ENCODE peak calls at places on chromosomes 4 and X, in four cellular contexts. One of them, this sample, is unnamed.

GRCh38 chrX:136030357-136031225 is 45.4 kb downstream of the SLC9A6 start:
- DNase-seq in OCI-LY7: no peak
- DNase-seq in IMR-90: peak; percentile 76
- DNase-seq in breast epithelium: no peak
- DNase-seq in this sample: no peak

GRCh38 chr4:114728426-114728825 is 129.8 kb downstream of the UGT8 start:
- DNase-seq in IMR-90: no peak
- DNase-seq in OCI-LY7: no peak
- DNase-seq in breast epithelium: no peak
- DNase-seq in this sample: no peak

GRCh38 chr4:152072001-152072485 is 311.2 kb upstream of the GATB start:
- DNase-seq in OCI-LY7: no peak
- DNase-seq in IMR-90: peak; percentile 14
- DNase-seq in breast epithelium: no peak
- DNase-seq in this sample: no peak

GRCh38 chr4:153143527-153144348 is 60.5 kb upstream of the TRIM2 start:
- DNase-seq in IMR-90: peak; percentile 65
- DNase-seq in OCI-LY7: no peak
- DNase-seq in breast epithelium: no peak
- DNase-seq in this sample: no peak

GRCh38 chrX:129759576-129760061 is 20.1 kb upstream of the SASH3 start:
- DNase-seq in OCI-LY7: no peak
- DNase-seq in IMR-90: peak; percentile 83
- DNase-seq in breast epithelium: no peak
- DNase-seq in this sample: no peak

GRCh38 chr4:31045151-31045550 is 325.0 kb downstream of the PCDH7 start:
- DNase-seq in IMR-90: no peak
- DNase-seq in breast epithelium: no peak
- DNase-seq in OCI-LY7: no peak
- DNase-seq in this sample: no peak

GRCh38 chr4:151436093-151436518 is 27.1 kb downstream of the FHIP1A start:
- DNase-seq in breast epithelium: no peak
- DNase-seq in IMR-90: peak; percentile 40
- DNase-seq in OCI-LY7: no peak
- DNase-seq in this sample: no peak

GRCh38 chrX:310621-311155 is 7.9 kb downstream of the GTPBP6 start:
- DNase-seq in OCI-LY7: no peak
- DNase-seq in breast epithelium: peak; percentile 34
- DNase-seq in IMR-90: no peak
- DNase-seq in this sample: no peak

GRCh38 chrX:23373129-23373804 is 38.6 kb downstream of the PTCHD1 start:
- DNase-seq in breast epithelium: no peak
- DNase-seq in OCI-LY7: no peak
- DNase-seq in IMR-90: peak; percentile 68
- DNase-seq in this sample: no peak

GRCh38 chr4:128583753-128584712 is 225.5 kb upstream of the JADE1 start:
- DNase-seq in breast epithelium: no peak
- DNase-seq in OCI-LY7: no peak
- DNase-seq in IMR-90: no peak
- DNase-seq in this sample: no peak

GRCh38 chr4:117001077-117001476 is 84.3 kb downstream of the TRAM1L1 start:
- DNase-seq in IMR-90: no peak
- DNase-seq in breast epithelium: no peak
- DNase-seq in OCI-LY7: no peak
- DNase-seq in this sample: no peak

GRCh38 chr4:84870398-84871163 is 95.9 kb downstream of the WDFY3 start:
- DNase-seq in IMR-90: peak; percentile 76
- DNase-seq in OCI-LY7: no peak
- DNase-seq in breast epithelium: no peak
- DNase-seq in this sample: peak; percentile 58

GRCh38 chr4:163865010-163865409 is 370.5 kb downstream of the TMA16 start:
- DNase-seq in breast epithelium: no peak
- DNase-seq in IMR-90: no peak
- DNase-seq in OCI-LY7: no peak
- DNase-seq in this sample: no peak

GRCh38 chr4:111283066-111283677 is 660.3 kb upstream of the PITX2 start:
- DNase-seq in OCI-LY7: peak; percentile 55
- DNase-seq in breast epithelium: peak; percentile 63
- DNase-seq in IMR-90: peak; percentile 57
- DNase-seq in this sample: peak; percentile 41

GRCh38 chr4:73729534-73730165 is 10.7 kb upstream of the CXCL8 start:
- DNase-seq in IMR-90: peak; percentile 92
- DNase-seq in OCI-LY7: peak; percentile 42
- DNase-seq in breast epithelium: no peak
- DNase-seq in this sample: peak; percentile 35

GRCh38 chr4:103915224-103915869 is 195.6 kb upstream of the TACR3 start:
- DNase-seq in OCI-LY7: peak; percentile 14
- DNase-seq in IMR-90: no peak
- DNase-seq in breast epithelium: no peak
- DNase-seq in this sample: peak; percentile 11

GRCh38 chr4:42083816-42084215 is 68.6 kb downstream of the BEND4 start:
- DNase-seq in breast epithelium: no peak
- DNase-seq in OCI-LY7: no peak
- DNase-seq in IMR-90: peak; percentile 21
- DNase-seq in this sample: no peak

GRCh38 chrX:50814701-50815476 is 895 bp upstream of the SHROOM4 start:
- DNase-seq in OCI-LY7: no peak
- DNase-seq in IMR-90: peak; percentile 31
- DNase-seq in breast epithelium: no peak
- DNase-seq in this sample: no peak

GRCh38 chrX:121000589-121000988 is 15.0 kb upstream of the CT47A1 start:
- DNase-seq in breast epithelium: no peak
- DNase-seq in OCI-LY7: peak; percentile 3
- DNase-seq in IMR-90: no peak
- DNase-seq in this sample: no peak

GRCh38 chrX:41086627-41086932 is 1.3 kb downstream of the USP9X start:
- DNase-seq in IMR-90: no peak
- DNase-seq in breast epithelium: no peak
- DNase-seq in OCI-LY7: no peak
- DNase-seq in this sample: no peak

GRCh38 chr4:121070696-121071639 is 1.4 kb downstream of the NDNF start:
- DNase-seq in breast epithelium: no peak
- DNase-seq in OCI-LY7: no peak
- DNase-seq in IMR-90: no peak
- DNase-seq in this sample: no peak

GRCh38 chrX:54181196-54181953 is 1.7 kb downstream of the FAM120C start:
- DNase-seq in OCI-LY7: no peak
- DNase-seq in IMR-90: peak; percentile 41
- DNase-seq in breast epithelium: no peak
- DNase-seq in this sample: no peak

GRCh38 chrX:12327836-12328235 is 189.6 kb downstream of the FRMPD4 start:
- DNase-seq in breast epithelium: no peak
- DNase-seq in OCI-LY7: no peak
- DNase-seq in IMR-90: peak; percentile 26
- DNase-seq in this sample: no peak

GRCh38 chr4:89681219-89681618 is 155.7 kb downstream of the SNCA start:
- DNase-seq in IMR-90: no peak
- DNase-seq in breast epithelium: no peak
- DNase-seq in OCI-LY7: no peak
- DNase-seq in this sample: peak; percentile 48

GRCh38 chrX:53732797-53733196 is 46.3 kb upstream of the HUWE1 start:
- DNase-seq in OCI-LY7: no peak
- DNase-seq in IMR-90: no peak
- DNase-seq in breast epithelium: no peak
- DNase-seq in this sample: no peak

GRCh38 chr4:94169803-94170372 is 37.8 kb upstream of the SMARCAD1 start:
- DNase-seq in breast epithelium: no peak
- DNase-seq in IMR-90: no peak
- DNase-seq in OCI-LY7: no peak
- DNase-seq in this sample: no peak

GRCh38 chr4:121277194-121278105 is 103.4 kb downstream of the QRFPR start:
- DNase-seq in IMR-90: no peak
- DNase-seq in OCI-LY7: peak; percentile 17
- DNase-seq in breast epithelium: no peak
- DNase-seq in this sample: peak; percentile 5

GRCh38 chr4:6992728-6993655 is 50.2 kb upstream of the TADA2B start:
- DNase-seq in breast epithelium: no peak
- DNase-seq in IMR-90: peak; percentile 40
- DNase-seq in OCI-LY7: no peak
- DNase-seq in this sample: no peak

GRCh38 chr4:17567267-17567666 is 9.7 kb upstream of the LAP3 start:
- DNase-seq in OCI-LY7: no peak
- DNase-seq in IMR-90: no peak
- DNase-seq in breast epithelium: no peak
- DNase-seq in this sample: no peak

GRCh38 chr4:3226467-3226866 is 22.5 kb upstream of the MSANTD1 start:
- DNase-seq in breast epithelium: no peak
- DNase-seq in IMR-90: no peak
- DNase-seq in OCI-LY7: no peak
- DNase-seq in this sample: no peak

GRCh38 chr4:95693594-95693993 is 144.8 kb upstream of the UNC5C start:
- DNase-seq in breast epithelium: no peak
- DNase-seq in IMR-90: peak; percentile 0
- DNase-seq in OCI-LY7: peak; percentile 4
- DNase-seq in this sample: peak; percentile 37

GRCh38 chr4:185128272-185129119 is 14.6 kb upstream of the SLC25A4 start:
- DNase-seq in breast epithelium: no peak
- DNase-seq in OCI-LY7: no peak
- DNase-seq in IMR-90: no peak
- DNase-seq in this sample: no peak

GRCh38 chrX:24391843-24392242 is 31.4 kb downstream of the SUPT20HL1 start:
- DNase-seq in IMR-90: no peak
- DNase-seq in OCI-LY7: no peak
- DNase-seq in breast epithelium: no peak
- DNase-seq in this sample: no peak

DNA sequence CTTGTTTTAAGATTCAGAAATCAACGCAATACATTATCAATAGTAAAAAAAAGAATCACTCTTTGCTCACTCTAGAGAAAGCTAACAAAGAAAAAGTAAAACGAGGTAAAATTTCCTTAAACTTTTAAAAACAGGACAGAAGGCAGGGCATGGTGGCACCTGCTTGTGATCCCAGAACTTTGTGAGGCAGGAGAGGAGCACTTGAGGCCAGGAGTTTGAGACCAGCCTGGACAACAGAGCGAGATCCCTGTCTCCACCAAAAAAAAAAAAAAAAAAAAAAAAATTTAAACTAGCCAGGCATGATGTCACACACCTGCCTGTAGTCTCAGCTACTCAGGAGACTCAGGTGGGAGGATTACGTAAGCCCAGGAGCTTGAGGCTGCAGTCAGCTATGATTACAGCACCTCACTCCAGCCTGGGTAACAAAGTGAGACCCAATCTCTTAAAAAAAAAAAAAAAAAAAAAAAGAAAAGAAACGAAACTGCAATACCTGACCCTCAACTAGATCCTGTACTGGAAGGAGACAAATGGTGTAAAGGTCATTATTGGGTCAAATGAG is 3.5 kb downstream of the CCNI start:
- DNase-seq in OCI-LY7: peak; percentile 35
- DNase-seq in IMR-90: no peak
- DNase-seq in breast epithelium: no peak
- DNase-seq in this sample: no peak
- H3K4me3 ChIP-seq in OCI-LY7: peak overlapping the region; percentile 95
- H3K4me3 ChIP-seq in IMR-90: no peak overlapping the region
- H3K4me3 ChIP-seq in breast epithelium: peak overlapping the region; percentile 97
- H3K4me3 ChIP-seq in this sample: no peak overlapping the region

GRCh38 chrX:65679071-65679540 is 11.7 kb downstream of the MSN start:
- DNase-seq in IMR-90: peak; percentile 72
- DNase-seq in breast epithelium: no peak
- DNase-seq in OCI-LY7: no peak
- DNase-seq in this sample: no peak
- H3K27ac ChIP-seq in IMR-90: peak overlapping the region; percentile 57
- H3K27ac ChIP-seq in breast epithelium: peak overlapping the region; percentile 81
- H3K27ac ChIP-seq in OCI-LY7: peak overlapping the region; percentile 39
- H3K27ac ChIP-seq in this sample: no peak overlapping the region

GRCh38 chrX:110277609-110278008 is 40.3 kb downstream of the AMMECR1 start:
- DNase-seq in IMR-90: no peak
- DNase-seq in OCI-LY7: no peak
- DNase-seq in breast epithelium: no peak
- DNase-seq in this sample: no peak

GRCh38 chrX:110282922-110283321 is 35.0 kb downstream of the AMMECR1 start:
- DNase-seq in breast epithelium: no peak
- DNase-seq in OCI-LY7: no peak
- DNase-seq in IMR-90: no peak
- DNase-seq in this sample: no peak

GRCh38 chrX:110281377-110281776 is 36.5 kb downstream of the AMMECR1 start:
- DNase-seq in breast epithelium: no peak
- DNase-seq in IMR-90: no peak
- DNase-seq in OCI-LY7: no peak
- DNase-seq in this sample: no peak

GRCh38 chrX:110284159-110284558 is 33.7 kb downstream of the AMMECR1 start:
- DNase-seq in OCI-LY7: no peak
- DNase-seq in breast epithelium: no peak
- DNase-seq in IMR-90: peak; percentile 88
- DNase-seq in this sample: no peak

DNA sequence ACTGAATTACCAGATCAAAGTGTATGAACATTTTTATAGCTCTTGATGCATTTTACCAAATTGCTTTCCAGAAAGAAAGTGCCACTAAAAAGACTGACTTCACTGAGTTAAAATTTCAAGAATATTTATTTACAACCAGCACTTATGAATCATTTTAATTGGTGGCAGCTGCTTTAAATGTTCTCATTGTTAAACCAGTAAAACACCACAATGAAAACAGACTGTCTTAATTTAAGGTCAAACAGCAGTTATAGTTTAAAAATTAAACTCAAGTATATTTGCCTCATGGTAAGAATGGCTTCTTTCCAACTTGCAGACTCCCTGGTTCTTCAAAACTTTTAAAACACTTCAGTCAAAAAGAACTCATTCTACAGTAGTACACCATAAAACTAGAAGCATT is 36.9 kb downstream of the AMMECR1 start:
- DNase-seq in IMR-90: peak; percentile 58
- DNase-seq in OCI-LY7: no peak
- DNase-seq in breast epithelium: no peak
- DNase-seq in this sample: no peak
- H3K4me3 ChIP-seq in IMR-90: no peak overlapping the region
- H3K4me3 ChIP-seq in OCI-LY7: no peak overlapping the region
- H3K4me3 ChIP-seq in breast epithelium: no peak overlapping the region
- H3K4me3 ChIP-seq in this sample: no peak overlapping the region

GRCh38 chr4:100633269-100633668 is 115.4 kb upstream of the EMCN start:
- DNase-seq in IMR-90: no peak
- DNase-seq in OCI-LY7: no peak
- DNase-seq in breast epithelium: no peak
- DNase-seq in this sample: no peak

GRCh38 chr4:100635899-100636298 is 118.1 kb upstream of the EMCN start:
- DNase-seq in breast epithelium: no peak
- DNase-seq in OCI-LY7: no peak
- DNase-seq in IMR-90: no peak
- DNase-seq in this sample: no peak

GRCh38 chr4:100632163-100632562 is 114.3 kb upstream of the EMCN start:
- DNase-seq in IMR-90: no peak
- DNase-seq in breast epithelium: no peak
- DNase-seq in OCI-LY7: no peak
- DNase-seq in this sample: no peak

GRCh38 chr4:100631281-100631968 is 113.6 kb upstream of the EMCN start:
- DNase-seq in OCI-LY7: no peak
- DNase-seq in IMR-90: no peak
- DNase-seq in breast epithelium: no peak
- DNase-seq in this sample: no peak

DNA sequence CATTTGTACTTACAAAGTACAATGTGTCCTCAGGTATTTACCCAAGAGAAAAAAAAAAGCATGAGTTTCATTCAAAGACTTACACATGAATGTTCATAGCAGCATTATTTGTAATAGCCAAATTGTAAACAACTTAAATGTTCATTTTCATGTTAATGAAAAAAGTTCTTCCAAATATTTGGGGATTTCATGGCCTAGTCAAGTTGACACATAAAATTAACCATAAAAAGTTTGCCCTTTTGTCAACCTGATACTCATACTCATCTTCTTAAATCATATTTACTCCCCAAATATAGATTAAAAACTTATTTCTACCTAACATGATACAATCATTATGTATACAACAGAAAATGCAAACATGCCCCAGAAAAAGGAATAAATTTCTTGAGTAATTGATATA is 112.5 kb upstream of the EMCN start:
- DNase-seq in breast epithelium: no peak
- DNase-seq in IMR-90: no peak
- DNase-seq in OCI-LY7: no peak
- DNase-seq in this sample: no peak
- H3K27ac ChIP-seq in breast epithelium: no peak overlapping the region
- H3K27ac ChIP-seq in IMR-90: no peak overlapping the region
- H3K27ac ChIP-seq in OCI-LY7: no peak overlapping the region
- H3K27ac ChIP-seq in this sample: no peak overlapping the region